ENCODE peak calls at places on chromosomes 6 and 20, in nine cellular contexts. S is dorsolateral prefrontal cortex, H is PC-9, D is HepG2, A is bronchial epithelial cell, R is fibroblast of pulmonary artery, E is tibial nerve, P is psoas muscle, C is IMR-90. W is an unnamed sample.

GRCh38 chr6:78911218-78911617 is 43.9 kb downstream of the IRAK1BP1 start:
- DNase-seq in S (no peak), H (no peak), D (no peak), A (peak), R (no peak), E (no peak), P (no peak), C (no peak), W (no peak)

GRCh38 chr20:6185268-6185667 is 62.4 kb upstream of the FERMT1 start:
- DNase-seq in S (no peak), H (no peak), D (no peak), A (no peak), R (no peak), E (no peak), P (no peak), C (no peak), W (no peak)

GRCh38 chr6:27375613-27376079 is 12.9 kb upstream of the ZNF391 start:
- DNase-seq in S (no peak), H (no peak), D (no peak), A (no peak), R (peak), E (no peak), P (no peak), C (no peak), W (no peak)

GRCh38 chr6:50913105-50913770 is 94.6 kb downstream of the TFAP2B start:
- DNase-seq in S (no peak), H (no peak), D (no peak), A (no peak), R (no peak), E (no peak), P (peak), C (no peak), W (no peak)

GRCh38 chr6:30556714-30556963 is 350 bp upstream of the GNL1 start:
- DNase-seq in S (peak), H (peak), D (no peak), A (no peak), R (no peak), E (peak), P (peak), C (no peak), W (no peak)

GRCh38 chr20:45835230-45836224 is 1.9 kb downstream of the SNX21 start:
- DNase-seq in S (no peak), H (peak), D (no peak), A (peak), R (peak), E (peak), P (peak), C (peak), W (no peak)

GRCh38 chr20:31632503-31633338 is 5.0 kb upstream of the COX4I2 start:
- DNase-seq in S (no peak), H (no peak), D (no peak), A (no peak), R (no peak), E (no peak), P (no peak), C (no peak), W (no peak)

GRCh38 chr6:122789078-122789861 is at the start of gene SMPDL3A:
- DNase-seq in S (peak), H (peak), D (peak), A (peak), R (peak), E (peak), P (peak), C (peak), W (peak)

GRCh38 chr20:23108871-23109270 is 22.7 kb upstream of the CD93 start:
- DNase-seq in S (no peak), H (no peak), D (no peak), A (no peak), R (no peak), E (no peak), P (no peak), C (no peak), W (no peak)

GRCh38 chr20:61556116-61556515 is 304.1 kb downstream of the CDH4 start:
- DNase-seq in S (no peak), H (no peak), D (no peak), A (peak), R (peak), E (no peak), P (no peak), C (peak), W (no peak)

GRCh38 chr20:46899619-46900018 is 5.0 kb downstream of the EYA2 start:
- DNase-seq in S (no peak), H (no peak), D (no peak), A (no peak), R (no peak), E (no peak), P (no peak), C (no peak), W (no peak)

GRCh38 chr6:105591053-105591452 is 188.2 kb upstream of the PREP start:
- DNase-seq in S (no peak), H (no peak), D (no peak), A (peak), R (peak), E (no peak), P (no peak), C (peak), W (no peak)

GRCh38 chr20:64116016-64116415 is 8.7 kb upstream of the NPBWR2 start:
- DNase-seq in S (no peak), H (no peak), D (no peak), A (no peak), R (no peak), E (no peak), P (peak), C (no peak), W (peak)

GRCh38 chr6:151475653-151476523 is 17.9 kb upstream of the CCDC170 start:
- DNase-seq in S (peak), H (peak), D (peak), A (peak), R (peak), E (peak), P (no peak), C (peak), W (no peak)

GRCh38 chr20:62977613-62978558 is 25.4 kb downstream of the SLC17A9 start:
- DNase-seq in S (no peak), H (peak), D (no peak), A (no peak), R (no peak), E (no peak), P (no peak), C (no peak), W (no peak)

GRCh38 chr20:33653900-33654596 is 8.1 kb upstream of the C20orf144 start:
- DNase-seq in S (peak), H (peak), D (no peak), A (no peak), R (no peak), E (no peak), P (no peak), C (no peak), W (no peak)

GRCh38 chr6:43803783-43804549 is 34.0 kb downstream of the VEGFA start:
- DNase-seq in S (no peak), H (peak), D (peak), A (peak), R (peak), E (no peak), P (no peak), C (peak), W (no peak)

GRCh38 chr6:25583099-25583498 is 68.9 kb upstream of the SCGN start:
- DNase-seq in S (no peak), H (no peak), D (no peak), A (no peak), R (no peak), E (no peak), P (no peak), C (no peak), W (no peak)

GRCh38 chr6:27582928-27583725 is 110.2 kb upstream of the ZNF184 start:
- DNase-seq in S (no peak), H (peak), D (peak), A (peak), R (peak), E (no peak), P (no peak), C (peak), W (no peak)

GRCh38 chr6:55016261-55016660 is 158.1 kb upstream of the HCRTR2 start:
- DNase-seq in S (no peak), H (no peak), D (no peak), A (no peak), R (no peak), E (no peak), P (no peak), C (no peak), W (no peak)

GRCh38 chr6:21804941-21805610 is 211.5 kb downstream of the SOX4 start:
- DNase-seq in S (no peak), H (no peak), D (no peak), A (no peak), R (peak), E (no peak), P (no peak), C (peak), W (no peak)

GRCh38 chr6:27863962-27864905 is 48.0 kb downstream of the OR2B2 start:
- DNase-seq in S (peak), H (no peak), D (no peak), A (no peak), R (peak), E (no peak), P (no peak), C (peak), W (no peak)

GRCh38 chr6:13576017-13576416 is 1.6 kb downstream of the SIRT5 start:
- DNase-seq in S (no peak), H (no peak), D (no peak), A (no peak), R (no peak), E (no peak), P (no peak), C (no peak), W (no peak)

GRCh38 chr6:27280540-27281000 is 31.5 kb downstream of the POM121L2 start:
- DNase-seq in S (no peak), H (peak), D (peak), A (no peak), R (no peak), E (no peak), P (no peak), C (no peak), W (no peak)

GRCh38 chr6:57108691-57109090 is 18.7 kb downstream of the ZNF451 start:
- DNase-seq in S (no peak), H (no peak), D (no peak), A (no peak), R (no peak), E (no peak), P (no peak), C (no peak), W (no peak)

GRCh38 chr6:138372711-138373463 is 4.8 kb upstream of the SMIM28 start:
- DNase-seq in S (no peak), H (no peak), D (no peak), A (peak), R (peak), E (no peak), P (no peak), C (no peak), W (no peak)
- TF ChIP-seq CTCF in S (no peak), H (peak), D (no peak), A (peak), R (peak), E (no peak), P (peak), C (no peak), W (peak)

GRCh38 chr6:142822882-142823578 is 121.9 kb downstream of the HIVEP2 start:
- DNase-seq in S (no peak), H (no peak), D (no peak), A (no peak), R (no peak), E (no peak), P (peak), C (no peak), W (no peak)

GRCh38 chr6:142821860-142822259 is 123.1 kb downstream of the HIVEP2 start:
- DNase-seq in S (no peak), H (no peak), D (no peak), A (no peak), R (no peak), E (no peak), P (peak), C (no peak), W (no peak)

GRCh38 chr6:142822383-142822782 is 122.6 kb downstream of the HIVEP2 start:
- DNase-seq in S (no peak), H (no peak), D (no peak), A (no peak), R (no peak), E (no peak), P (no peak), C (no peak), W (no peak)

GRCh38 chr6:142824491-142824890 is 120.5 kb downstream of the HIVEP2 start:
- DNase-seq in S (no peak), H (no peak), D (no peak), A (no peak), R (no peak), E (no peak), P (no peak), C (no peak), W (no peak)

DNA sequence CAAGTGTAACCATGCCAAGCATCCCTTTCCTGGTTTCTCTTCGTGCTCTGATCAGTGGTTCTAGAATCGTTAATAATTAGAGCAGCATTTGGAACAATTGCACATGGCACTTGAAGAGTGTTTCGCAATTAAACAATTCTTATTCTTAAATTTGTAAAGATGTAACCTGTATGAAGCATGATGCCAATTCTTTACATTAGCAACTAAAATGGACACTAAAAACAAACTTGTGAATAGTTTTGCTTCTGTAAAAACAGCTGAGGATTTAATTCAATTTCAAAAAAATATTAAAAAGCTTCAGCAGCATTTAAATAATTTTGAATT is 121.4 kb downstream of the HIVEP2 start:
- DNase-seq in S (no peak), H (no peak), D (no peak), A (no peak), R (no peak), E (no peak), P (no peak), C (no peak), W (no peak)
- TF ChIP-seq CTCF in S (no peak), H (no peak), D (no peak), A (no peak), R (no peak), E (no peak), P (no peak), C (no peak), W (no peak)

GRCh38 chr20:48990467-48990866 is 55.6 kb upstream of the CSE1L start:
- DNase-seq in S (no peak), H (no peak), D (no peak), A (no peak), R (no peak), E (no peak), P (no peak), C (no peak), W (no peak)

GRCh38 chr20:48983423-48984400 is 62.2 kb downstream of the ARFGEF2 start:
- DNase-seq in S (no peak), H (peak), D (no peak), A (peak), R (peak), E (no peak), P (peak), C (peak), W (no peak)

GRCh38 chr20:48984575-48985219 is 61.4 kb upstream of the CSE1L start:
- DNase-seq in S (no peak), H (no peak), D (no peak), A (no peak), R (no peak), E (no peak), P (no peak), C (no peak), W (no peak)

DNA sequence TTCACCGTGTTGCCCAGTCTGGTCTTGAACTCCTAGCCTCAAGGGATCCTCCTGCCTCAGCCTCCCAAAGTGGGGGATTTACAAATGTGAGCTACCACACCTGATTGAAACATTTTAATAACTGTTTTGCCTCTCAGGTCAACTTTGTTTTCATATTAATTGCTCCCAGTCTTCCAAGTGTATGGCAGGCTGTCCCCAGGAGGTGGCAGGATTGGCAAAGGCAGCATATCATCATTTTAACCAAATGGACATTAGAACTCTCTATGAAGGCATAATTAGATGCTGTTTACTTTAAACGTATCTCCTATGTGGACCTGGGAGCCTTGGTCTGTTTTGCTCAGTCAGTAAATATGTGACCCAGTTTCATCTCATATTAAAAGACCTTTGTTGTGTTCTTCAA is 59.2 kb upstream of the CSE1L start:
- DNase-seq in S (no peak), H (no peak), D (peak), A (no peak), R (peak), E (no peak), P (no peak), C (no peak), W (no peak)
- TF ChIP-seq CTCF in S (peak), H (peak), D (peak), A (peak), R (peak), E (no peak), P (no peak), C (peak), W (peak)

DNA sequence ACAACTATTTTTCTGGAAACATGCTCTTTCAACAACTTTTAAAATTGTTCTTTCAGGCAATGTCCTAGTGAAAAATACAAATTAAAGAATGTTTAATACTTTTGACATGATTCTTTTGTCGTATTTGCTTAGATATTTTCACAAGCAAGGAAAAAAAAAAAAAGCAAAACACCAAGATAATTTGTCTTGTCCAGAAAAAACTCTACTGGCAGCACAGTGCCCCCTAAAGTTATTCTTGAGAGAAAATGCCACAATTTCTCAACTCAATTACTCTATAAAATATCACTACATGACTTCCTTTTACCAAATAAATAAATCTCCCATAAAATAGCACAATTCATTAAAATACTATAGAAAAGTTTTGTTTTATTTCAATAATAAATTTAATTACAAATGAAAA is 652.5 kb upstream of the EPHA7 start:
- DNase-seq in S (no peak), H (no peak), D (no peak), A (no peak), R (peak), E (no peak), P (no peak), C (no peak), W (no peak)
- TF ChIP-seq CTCF in S (peak), H (peak), D (no peak), A (no peak), R (peak), E (no peak), P (no peak), C (no peak), W (peak)

DNA sequence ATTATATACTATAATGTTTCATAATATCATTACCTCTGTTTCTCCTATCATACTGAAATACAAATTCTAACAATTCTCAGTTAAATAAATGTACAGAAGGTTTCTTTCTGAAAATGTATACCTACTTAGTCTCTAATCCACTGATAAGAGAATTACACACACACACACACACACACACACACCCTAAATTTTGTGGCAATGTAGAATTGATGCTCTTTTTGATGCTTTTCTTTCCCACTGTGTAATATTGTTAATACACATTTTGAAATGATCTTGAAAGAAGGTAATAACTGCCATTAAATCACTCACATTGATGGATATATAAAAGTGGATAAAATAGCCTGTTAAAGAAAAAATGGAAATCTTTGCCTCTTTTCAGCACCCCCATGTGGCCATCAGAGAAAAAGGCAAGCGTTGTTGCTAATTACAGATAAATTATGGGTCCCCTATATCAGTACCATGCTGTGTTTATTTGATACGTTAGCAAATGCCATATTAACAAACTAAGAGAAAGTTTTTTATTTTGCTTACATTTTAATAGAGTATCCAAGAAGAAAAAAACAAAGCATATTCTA is 76.6 kb upstream of the VGLL2 start:
- DNase-seq in S (no peak), H (no peak), D (no peak), A (peak), R (no peak), E (no peak), P (no peak), C (no peak), W (no peak)
- TF ChIP-seq CTCF in S (peak), H (peak), D (peak), A (peak), R (no peak), E (no peak), P (peak), C (peak), W (peak)

GRCh38 chr20:689947-690346 is 14.3 kb upstream of the SCRT2 start:
- DNase-seq in S (no peak), H (no peak), D (no peak), A (no peak), R (no peak), E (no peak), P (no peak), C (no peak), W (no peak)

GRCh38 chr20:687468-688203 is 12.0 kb upstream of the SCRT2 start:
- DNase-seq in S (no peak), H (no peak), D (no peak), A (no peak), R (no peak), E (no peak), P (no peak), C (no peak), W (no peak)

GRCh38 chr20:689348-689747 is 13.7 kb upstream of the SCRT2 start:
- DNase-seq in S (no peak), H (no peak), D (no peak), A (no peak), R (no peak), E (no peak), P (no peak), C (no peak), W (no peak)

GRCh38 chr20:692044-692443 is 16.4 kb upstream of the SCRT2 start:
- DNase-seq in S (no peak), H (no peak), D (no peak), A (no peak), R (no peak), E (no peak), P (no peak), C (no peak), W (no peak)

GRCh38 chr20:688809-689208 is 13.2 kb upstream of the SCRT2 start:
- DNase-seq in S (peak), H (no peak), D (peak), A (peak), R (no peak), E (no peak), P (no peak), C (peak), W (no peak)
- TF ChIP-seq CTCF in S (no peak), H (no peak), D (peak), A (no peak), R (no peak), E (no peak), P (no peak), C (no peak), W (no peak)

GRCh38 chr6:108175176-108175591 is 9.4 kb downstream of the NR2E1 start:
- DNase-seq in S (no peak), H (no peak), D (no peak), A (no peak), R (no peak), E (no peak), P (no peak), C (no peak), W (no peak)

GRCh38 chr6:108174371-108175175 is 8.8 kb downstream of the NR2E1 start:
- DNase-seq in S (no peak), H (no peak), D (no peak), A (peak), R (peak), E (no peak), P (no peak), C (peak), W (no peak)

GRCh38 chr6:108176281-108177089 is 10.7 kb downstream of the NR2E1 start:
- DNase-seq in S (no peak), H (no peak), D (no peak), A (no peak), R (no peak), E (no peak), P (no peak), C (no peak), W (no peak)

GRCh38 chr6:108171918-108172516 is 6.2 kb downstream of the NR2E1 start:
- DNase-seq in S (no peak), H (no peak), D (no peak), A (no peak), R (no peak), E (no peak), P (no peak), C (no peak), W (no peak)

GRCh38 chr6:108175592-108176279 is 9.9 kb downstream of the NR2E1 start:
- DNase-seq in S (no peak), H (peak), D (no peak), A (no peak), R (no peak), E (no peak), P (no peak), C (no peak), W (no peak)
- TF ChIP-seq CTCF in S (no peak), H (no peak), D (peak), A (no peak), R (no peak), E (no peak), P (peak), C (no peak), W (peak)